ENCODE peak calls at places on chromosome 2, in nine cellular contexts. F, E, R, V, X, N, D, S and U are unnamed samples.
A peak's percentile ranks its signal among the peaks of the same experiment; 100 is the strongest.

GRCh38 chr2:239263231-239263936 is 137.4 kb downstream of the HDAC4 start:
- DNase-seq in F (peak; percentile 26), E (no peak), R (peak; percentile 23), V (no peak), X (no peak), N (no peak), D (no peak), S (no peak), U (no peak)

GRCh38 chr2:25700221-25700660 is 26.9 kb upstream of the DTNB start:
- DNase-seq in F (peak; percentile 48), E (peak; percentile 1), R (no peak), V (peak; percentile 81), X (peak; percentile 51), N (peak; percentile 24), D (no peak), S (peak; percentile 76), U (no peak)

GRCh38 chr2:199202964-199203363 is 254.8 kb downstream of the SATB2 start:
- DNase-seq in F (no peak), E (no peak), R (no peak), V (no peak), X (no peak), N (no peak), D (no peak), S (no peak), U (no peak)

GRCh38 chr2:20282916-20283592 is 58.1 kb upstream of the SDC1 start:
- DNase-seq in F (peak; percentile 86), E (no peak), R (peak; percentile 47), V (no peak), X (no peak), N (no peak), D (no peak), S (no peak), U (no peak)

GRCh38 chr2:180653481-180653880 is 326.9 kb upstream of the UBE2E3 start:
- DNase-seq in F (no peak), E (no peak), R (no peak), V (no peak), X (no peak), N (no peak), D (no peak), S (no peak), U (no peak)

GRCh38 chr2:68478688-68479087 is 11.3 kb downstream of the APLF start:
- DNase-seq in F (no peak), E (no peak), R (no peak), V (no peak), X (no peak), N (no peak), D (no peak), S (no peak), U (no peak)

GRCh38 chr2:188291617-188292445 is at the start of gene GULP1:
- DNase-seq in F (peak; percentile 83), E (no peak), R (peak; percentile 81), V (peak; percentile 39), X (peak; percentile 85), N (no peak), D (no peak), S (peak; percentile 91), U (no peak)

GRCh38 chr2:222909276-222909675 is 48.4 kb downstream of the ACSL3 start:
- DNase-seq in F (no peak), E (no peak), R (no peak), V (no peak), X (no peak), N (no peak), D (no peak), S (no peak), U (no peak)

GRCh38 chr2:109395487-109396337 is 218.1 kb downstream of the SEPTIN10 start:
- DNase-seq in F (no peak), E (no peak), R (no peak), V (no peak), X (no peak), N (no peak), D (no peak), S (no peak), U (no peak)

GRCh38 chr2:109447251-109447661 is 166.5 kb downstream of the SEPTIN10 start:
- DNase-seq in F (peak; percentile 16), E (no peak), R (no peak), V (no peak), X (no peak), N (no peak), D (no peak), S (no peak), U (no peak)

GRCh38 chr2:201854841-201855240 is 48.5 kb downstream of the CDK15 start:
- DNase-seq in F (no peak), E (no peak), R (no peak), V (no peak), X (peak; percentile 14), N (no peak), D (no peak), S (no peak), U (no peak)

GRCh38 chr2:127641846-127642510 is 4.0 kb upstream of the GPR17 start:
- DNase-seq in F (no peak), E (peak; percentile 45), R (no peak), V (no peak), X (no peak), N (peak; percentile 50), D (peak; percentile 26), S (no peak), U (peak; percentile 47)